ENCODE peak calls at places on chromosomes 7 and 10, in seven cellular contexts. Y is adrenal gland, Q is psoas muscle, O is activated T-cell treated with anti-CD3 and anti-CD28 coated beads for 48 hours, A is memory B cell, P is glomerular endothelial cell, E is SHP77. B is an unnamed sample.

GRCh38 chr10:110488944-110489343 is 8.8 kb upstream of the DUSP5 start:
- DNase-seq in Y (no peak), Q (no peak), O (no peak), A (no peak), P (no peak), E (no peak), B (no peak)

GRCh38 chr10:60943372-60944158 is 420 bp downstream of the RHOBTB1 start:
- DNase-seq in Y (peak), Q (peak), O (no peak), A (peak), P (no peak), E (peak), B (peak)

GRCh38 chr7:78326870-78327269 is 528.3 kb downstream of the PHTF2 start:
- DNase-seq in Y (peak), Q (no peak), O (no peak), A (no peak), P (no peak), E (peak), B (no peak)

GRCh38 chr7:133941496-133941895 is 185.6 kb upstream of the LRGUK start:
- DNase-seq in Y (no peak), Q (no peak), O (no peak), A (no peak), P (no peak), E (no peak), B (no peak)

GRCh38 chr10:60246382-60246781 is 143.3 kb downstream of the ANK3 start:
- DNase-seq in Y (no peak), Q (no peak), O (no peak), A (no peak), P (no peak), E (no peak), B (no peak)

GRCh38 chr7:52764502-52765169 is 270.8 kb upstream of the POM121L12 start:
- DNase-seq in Y (no peak), Q (no peak), O (no peak), A (no peak), P (no peak), E (no peak), B (no peak)

GRCh38 chr10:101818958-101819633 is 852 bp upstream of the OGA start:
- DNase-seq in Y (peak), Q (no peak), O (no peak), A (no peak), P (no peak), E (peak), B (no peak)

GRCh38 chr7:20331231-20331880 is 656 bp downstream of the ITGB8 start:
- DNase-seq in Y (peak), Q (peak), O (peak), A (peak), P (no peak), E (no peak), B (peak)

GRCh38 chr10:75508239-75508813 is 76.9 kb downstream of the LRMDA start:
- DNase-seq in Y (no peak), Q (no peak), O (no peak), A (no peak), P (no peak), E (no peak), B (peak)

GRCh38 chr10:103759100-103759781 is 96.1 kb downstream of the SH3PXD2A start:
- DNase-seq in Y (peak), Q (peak), O (peak), A (no peak), P (no peak), E (peak), B (peak)

GRCh38 chr7:47301078-47301477 is 280.8 kb downstream of the TNS3 start:
- DNase-seq in Y (no peak), Q (no peak), O (no peak), A (no peak), P (no peak), E (no peak), B (no peak)

GRCh38 chr10:69407621-69408301 is 9.0 kb downstream of the TACR2 start:
- DNase-seq in Y (peak), Q (no peak), O (no peak), A (no peak), P (no peak), E (peak), B (peak)

GRCh38 chr7:149013876-149014275 is 14.4 kb downstream of the PDIA4 start:
- DNase-seq in Y (no peak), Q (no peak), O (no peak), A (no peak), P (no peak), E (no peak), B (no peak)

GRCh38 chr7:47724335-47724982 is 142.5 kb upstream of the TNS3 start:
- DNase-seq in Y (no peak), Q (no peak), O (no peak), A (no peak), P (no peak), E (no peak), B (no peak)